ENCODE peak calls at places on chromosome 3, in ten cellular contexts. K is breast epithelium; Q is tibial artery; R is astrocyte of the cerebellum; W is choroid plexus epithelial cell; T is CD8-positive, alpha-beta memory T cell; Z is cardiac muscle cell; G is tibial nerve; F is AG09309; Y is ovary. J is an unnamed sample.

GRCh38 chr3:191425322-191425734 is 35.6 kb upstream of the PYDC2 start:
- DNase-seq in W (no peak), Q (no peak), F (no peak), Z (no peak), R (no peak), Y (no peak), G (no peak), K (no peak), T (no peak), J (no peak)

GRCh38 chr3:24156466-24156865 is 211.4 kb downstream of the NR1D2 start:
- DNase-seq in Y (no peak), Z (no peak), T (no peak), R (no peak), Q (no peak), K (no peak), G (no peak), W (peak), F (peak), J (no peak)

GRCh38 chr3:171459130-171459941 is 869 bp downstream of the TNIK start:
- DNase-seq in F (no peak), Q (no peak), G (peak), Z (peak), K (peak), Y (peak), R (no peak), T (peak), W (peak), J (peak)

GRCh38 chr3:170418422-170419300 is at the start of gene CLDN11:
- DNase-seq in T (no peak), W (peak), R (no peak), G (no peak), Z (peak), K (peak), Q (no peak), Y (peak), F (no peak), J (no peak)

GRCh38 chr3:171028025-171028778 is 1.7 kb upstream of the SLC2A2 start:
- DNase-seq in G (no peak), Q (no peak), F (peak), Z (peak), T (no peak), K (no peak), Y (peak), W (peak), R (peak), J (peak)

GRCh38 chr3:184314363-184314699 is at the start of gene EIF4G1:
- DNase-seq in F (peak), Q (peak), G (peak), T (peak), W (peak), K (peak), Z (peak), R (peak), Y (peak), J (peak)

GRCh38 chr3:126102011-126102410 is 18.1 kb upstream of the SLC41A3 start:
- DNase-seq in T (no peak), Y (no peak), Q (no peak), K (no peak), W (no peak), F (no peak), G (no peak), R (no peak), Z (no peak), J (no peak)

GRCh38 chr3:137924628-137925027 is 85.3 kb upstream of the CLDN18 start:
- DNase-seq in Z (no peak), W (no peak), Y (no peak), T (no peak), Q (no peak), R (no peak), F (no peak), K (no peak), G (no peak), J (no peak)

GRCh38 chr3:71714595-71714994 is 10.6 kb downstream of the EIF4E3 start:
- DNase-seq in R (no peak), Y (no peak), T (no peak), K (no peak), Z (no peak), W (no peak), Q (no peak), G (no peak), F (no peak), J (no peak)

GRCh38 chr3:113157408-113157980 is 53.9 kb upstream of the BOC start:
- DNase-seq in F (no peak), W (peak), G (peak), R (no peak), T (no peak), Z (no peak), Y (no peak), Q (peak), K (peak), J (no peak)

GRCh38 chr3:36496734-36497133 is 116.4 kb downstream of the STAC start:
- DNase-seq in T (no peak), G (no peak), Y (no peak), Z (no peak), K (no peak), W (peak), Q (no peak), F (peak), R (peak), J (no peak)

GRCh38 chr3:53493997-53494791 is at the start of gene CACNA1D:
- DNase-seq in G (no peak), Q (no peak), K (peak), T (no peak), W (no peak), F (no peak), Z (peak), R (no peak), Y (peak), J (no peak)

GRCh38 chr3:31479431-31479830 is 53.3 kb upstream of the STT3B start:
- DNase-seq in R (no peak), F (no peak), G (no peak), Q (no peak), Y (no peak), Z (no peak), K (no peak), W (no peak), T (no peak), J (no peak)

GRCh38 chr3:26712211-26713026 is 89.8 kb downstream of the LRRC3B start:
- DNase-seq in R (peak), Z (peak), T (no peak), F (no peak), Q (no peak), K (no peak), G (no peak), Y (no peak), W (peak), J (no peak)

GRCh38 chr3:12746419-12746818 is 12.6 kb downstream of the TMEM40 start:
- DNase-seq in G (no peak), Q (no peak), Y (no peak), R (no peak), F (no peak), W (no peak), Z (no peak), T (no peak), K (no peak), J (no peak)

GRCh38 chr3:36548712-36549111 is 168.4 kb downstream of the STAC start:
- DNase-seq in Z (no peak), Y (no peak), K (no peak), R (no peak), W (no peak), T (no peak), F (no peak), G (no peak), Q (no peak), J (no peak)

DNA sequence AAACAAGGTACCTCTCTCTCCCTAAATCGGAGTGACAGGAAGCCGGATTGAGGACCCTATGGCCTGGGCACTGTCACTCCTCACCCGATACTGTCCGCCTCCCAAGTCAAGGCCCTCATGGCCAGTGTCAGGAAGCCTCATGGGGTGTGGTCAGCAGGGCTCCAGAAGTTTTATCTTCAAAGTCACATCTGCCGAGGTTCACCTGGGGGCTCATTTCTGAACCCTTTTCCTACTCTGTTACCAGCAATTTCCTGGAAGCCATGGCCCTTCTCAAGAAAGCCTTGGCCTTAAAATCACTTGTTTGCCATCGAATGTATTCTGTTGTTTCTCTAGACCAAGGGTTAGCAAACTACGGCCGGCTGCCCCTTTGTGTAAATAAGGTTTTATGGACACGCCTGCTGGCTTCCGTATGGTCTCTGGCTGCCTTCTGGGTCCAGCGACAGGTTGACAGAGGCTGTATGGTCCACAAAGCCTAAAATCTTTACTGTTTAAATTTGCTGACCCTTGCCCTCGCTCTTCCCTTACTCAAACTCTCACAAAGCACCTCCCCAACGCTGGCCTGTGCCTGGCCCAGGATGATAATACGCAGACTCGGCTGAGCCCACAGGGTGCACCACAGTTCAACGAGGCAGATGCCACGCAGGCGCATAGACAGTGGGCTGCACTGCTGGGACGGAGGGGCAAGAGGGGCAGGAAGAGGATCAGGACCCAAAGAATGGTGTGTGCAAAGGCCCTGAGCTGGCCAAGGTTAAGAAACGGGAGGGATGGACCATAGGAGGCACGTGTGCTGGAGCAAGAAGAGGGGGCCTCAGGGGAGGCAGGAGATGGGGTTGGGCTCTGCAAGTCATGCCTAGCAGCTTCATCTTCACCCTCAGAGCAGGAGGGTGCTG is 24.7 kb upstream of the DUSP7 start:
- DNase-seq in G (no peak), T (no peak), Z (no peak), Q (no peak), K (no peak), F (no peak), R (no peak), Y (peak), W (no peak), J (peak)
- H3K4me3 ChIP-seq in G (no peak), T (no peak), Z (no peak), Q (no peak), K (no peak), F (no peak), R (no peak), Y (no peak), W (no peak), J (no peak)

GRCh38 chr3:39067286-39067685 is 15.5 kb downstream of the WDR48 start:
- DNase-seq in R (no peak), T (no peak), F (no peak), G (no peak), K (no peak), W (peak), Y (no peak), Z (no peak), Q (no peak), J (no peak)
- H3K4me3 ChIP-seq in R (no peak), T (no peak), F (no peak), G (no peak), K (no peak), W (no peak), Y (no peak), Z (no peak), Q (no peak), J (no peak)

DNA sequence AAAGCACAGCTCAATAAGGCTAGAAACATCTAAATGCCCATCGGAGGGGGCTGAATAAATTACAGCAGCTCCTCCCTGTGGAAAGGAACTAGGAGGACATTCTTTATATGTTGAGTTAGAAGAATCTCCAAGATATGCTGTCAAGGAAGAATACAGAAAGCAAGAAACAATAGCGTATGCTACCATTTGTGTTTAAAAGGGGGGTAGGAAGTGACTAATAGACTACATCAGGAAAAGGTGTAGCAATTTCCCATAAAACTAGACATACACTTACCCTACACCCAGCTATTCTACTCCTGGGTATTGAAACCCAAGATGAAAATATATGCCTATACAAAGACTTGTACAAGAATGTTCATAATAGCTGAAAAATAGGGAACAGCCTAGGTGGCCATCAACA is 21.6 kb downstream of the SEC61A1 start:
- DNase-seq in R (no peak), F (no peak), Y (no peak), Q (no peak), Z (no peak), G (no peak), T (no peak), W (no peak), K (no peak), J (no peak)
- H3K4me3 ChIP-seq in R (no peak), F (no peak), Y (no peak), Q (no peak), Z (no peak), G (no peak), T (no peak), W (no peak), K (no peak), J (no peak)

GRCh38 chr3:48107227-48107626 is 81.0 kb downstream of the CDC25A start:
- DNase-seq in T (no peak), Y (no peak), W (no peak), F (no peak), R (no peak), G (no peak), Q (no peak), Z (no peak), K (no peak), J (no peak)
- H3K4me3 ChIP-seq in T (no peak), Y (no peak), W (no peak), F (no peak), R (no peak), G (no peak), Q (no peak), Z (no peak), K (no peak), J (no peak)